ENCODE peak calls at places on chromosomes 16 and 17, in nine cellular contexts. C, F, T, K, A, L, M, U and N are unnamed samples.

GRCh38 chr17:28917465-28917864 is 14.6 kb upstream of the DHRS13 start:
- DNase-seq in T (no peak), F (no peak), L (no peak), U (no peak), C (no peak), K (no peak), M (no peak), A (no peak), N (no peak)

GRCh38 chr17:67068999-67069398 is 24.6 kb downstream of the CACNG1 start:
- DNase-seq in U (no peak), F (no peak), A (no peak), C (no peak), T (no peak), L (no peak), M (no peak), K (no peak), N (no peak)

GRCh38 chr16:12120982-12121652 is 144.6 kb downstream of the SNX29 start:
- DNase-seq in T (no peak), U (no peak), A (no peak), L (no peak), K (no peak), M (no peak), C (no peak), F (no peak), N (no peak)

GRCh38 chr16:4362476-4363250 is 9.0 kb upstream of the VASN start:
- DNase-seq in T (no peak), C (no peak), K (no peak), A (no peak), U (no peak), F (no peak), L (no peak), M (no peak), N (no peak)

GRCh38 chr17:56834380-56835258 is 668 bp downstream of the DGKE start:
- DNase-seq in A (peak), L (no peak), K (peak), U (no peak), C (no peak), F (peak), M (peak), T (no peak), N (no peak)

GRCh38 chr16:67393111-67393789 is at the start of gene TPPP3:
- DNase-seq in C (no peak), K (peak), A (peak), T (peak), U (peak), M (peak), L (no peak), F (peak), N (peak)

GRCh38 chr17:83121921-83122820 is 42.8 kb downstream of the METRNL start:
- DNase-seq in L (no peak), T (no peak), M (no peak), A (no peak), C (no peak), F (no peak), U (peak), K (no peak), N (no peak)

GRCh38 chr17:78427140-78427539 is 48.7 kb downstream of the PGS1 start:
- DNase-seq in M (no peak), F (no peak), K (no peak), C (no peak), U (no peak), T (no peak), A (no peak), L (no peak), N (no peak)

GRCh38 chr17:43359469-43360105 is 39.2 kb upstream of the ARL4D start:
- DNase-seq in K (no peak), M (no peak), U (no peak), C (no peak), T (no peak), L (no peak), F (no peak), A (no peak), N (no peak)

GRCh38 chr17:43309505-43310329 is 75.9 kb upstream of the RNU2-1 start:
- DNase-seq in A (no peak), F (peak), K (no peak), T (no peak), L (no peak), U (no peak), M (no peak), C (no peak), N (no peak)

GRCh38 chr17:64217249-64217652 is 45.8 kb downstream of the TEX2 start:
- DNase-seq in C (no peak), M (no peak), T (no peak), U (no peak), F (no peak), K (no peak), A (no peak), L (no peak), N (no peak)

GRCh38 chr17:64218066-64218465 is 45.0 kb downstream of the TEX2 start:
- DNase-seq in K (no peak), L (no peak), U (no peak), C (no peak), M (no peak), A (no peak), T (no peak), F (no peak), N (no peak)

GRCh38 chr17:64216030-64216384 is 47.1 kb downstream of the TEX2 start:
- DNase-seq in L (no peak), C (no peak), U (no peak), M (no peak), K (peak), T (peak), F (no peak), A (no peak), N (no peak)

GRCh38 chr17:64214950-64215349 is 48.1 kb downstream of the TEX2 start:
- DNase-seq in M (no peak), F (no peak), A (no peak), C (no peak), U (no peak), L (no peak), K (no peak), T (no peak), N (no peak)

DNA sequence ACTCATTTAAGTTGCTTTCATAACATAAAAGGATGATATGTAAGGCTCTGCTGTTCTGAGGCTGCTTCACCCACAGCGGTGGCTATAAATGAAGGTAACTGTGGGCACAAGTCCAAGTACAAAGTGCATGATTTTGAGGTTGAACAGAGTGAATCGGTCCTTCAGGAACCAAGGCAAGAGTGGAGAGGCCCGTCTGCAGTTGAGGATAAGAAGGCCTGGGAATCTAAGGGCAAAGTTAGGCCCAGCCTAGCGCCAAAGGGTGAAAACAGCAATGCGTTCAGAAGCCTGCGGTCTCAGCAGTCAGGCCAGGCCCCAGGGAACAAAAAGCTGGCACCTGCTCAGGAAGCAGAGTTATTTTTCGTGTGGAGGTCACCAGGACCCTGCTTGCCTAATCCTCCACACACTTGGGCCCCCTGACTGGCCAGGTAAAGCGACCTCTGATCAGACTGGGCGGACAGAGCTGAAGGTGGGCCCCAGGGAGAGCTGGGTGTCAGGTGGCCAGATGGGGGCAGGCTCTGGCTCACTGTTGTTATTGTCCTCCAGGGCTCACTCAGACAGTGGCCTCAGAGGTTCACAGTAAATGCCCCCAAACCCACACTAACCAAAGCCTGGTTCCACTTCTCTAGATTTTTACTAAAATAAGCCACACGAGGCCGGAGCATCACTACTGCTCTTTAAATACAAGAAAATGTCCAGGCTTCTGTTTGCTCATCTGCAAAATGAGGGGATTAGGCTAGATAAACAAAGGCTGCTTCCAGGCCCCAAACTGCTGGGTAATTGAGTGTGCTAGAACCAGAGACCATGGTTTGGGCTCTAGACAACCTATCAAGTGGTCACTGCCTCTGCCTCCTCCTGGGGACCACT is 46.4 kb downstream of the TEX2 start:
- DNase-seq in U (peak), K (peak), L (no peak), A (peak), F (no peak), T (no peak), M (peak), C (no peak), N (no peak)
- TF ChIP-seq CTCF in U (no peak), K (peak), L (peak), A (peak), F (no peak), T (peak), M (no peak), C (no peak), N (no peak)

GRCh38 chr17:58590377-58590776 is 75.9 kb upstream of the MTMR4 start:
- DNase-seq in C (no peak), U (no peak), T (no peak), K (no peak), F (no peak), A (no peak), M (no peak), L (no peak), N (no peak)

GRCh38 chr17:58591455-58591854 is 77.0 kb upstream of the MTMR4 start:
- DNase-seq in F (no peak), C (no peak), U (no peak), A (no peak), L (no peak), M (no peak), K (no peak), T (no peak), N (no peak)

GRCh38 chr17:58593121-58593520 is 78.7 kb upstream of the MTMR4 start:
- DNase-seq in L (no peak), A (no peak), T (no peak), F (no peak), M (no peak), C (no peak), K (no peak), U (no peak), N (no peak)

DNA sequence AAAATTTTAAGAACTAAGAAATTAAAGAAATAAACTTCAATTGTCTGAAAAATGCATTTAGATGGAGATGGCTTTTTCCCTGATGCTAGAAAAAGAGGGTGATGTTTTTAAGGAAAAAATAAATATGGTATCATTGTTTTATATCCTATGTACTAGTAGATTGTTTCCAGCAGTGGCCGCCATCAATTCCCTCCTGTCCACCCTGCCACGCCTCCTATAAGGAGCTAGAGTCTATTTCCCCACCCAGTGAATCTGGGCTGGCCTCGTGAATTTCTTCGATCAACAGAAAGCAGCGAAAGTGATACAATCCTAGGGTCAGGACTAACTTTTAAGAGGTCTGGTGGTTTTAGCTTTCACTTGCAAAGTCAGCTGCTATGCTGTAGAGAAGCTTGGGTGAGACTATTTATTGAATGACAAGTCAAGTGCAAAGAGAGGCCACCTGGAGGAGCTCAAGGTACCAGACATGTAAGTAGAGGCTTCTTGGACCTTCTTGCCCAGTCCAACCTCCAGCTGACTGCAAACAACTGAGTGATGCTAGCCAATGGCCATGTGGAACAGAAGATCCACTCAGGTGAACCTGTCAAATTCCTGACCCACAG is 80.9 kb upstream of the MTMR4 start:
- DNase-seq in T (no peak), L (no peak), F (no peak), U (no peak), K (no peak), C (no peak), A (no peak), M (no peak), N (no peak)
- TF ChIP-seq CTCF in T (no peak), L (no peak), F (no peak), U (no peak), K (no peak), C (no peak), A (no peak), M (no peak), N (no peak)

GRCh38 chr17:7035591-7036368 is at the start of gene SLC16A13:
- DNase-seq in K (peak), M (peak), C (peak), L (peak), F (peak), A (peak), U (peak), T (peak), N (peak)
- TF ChIP-seq CTCF in K (no peak), M (no peak), C (no peak), L (peak), F (no peak), A (no peak), U (no peak), T (no peak), N (no peak)

GRCh38 chr16:30641378-30641982 is 9.3 kb upstream of the PRR14 start:
- DNase-seq in U (no peak), F (no peak), T (no peak), M (no peak), K (no peak), L (no peak), C (no peak), A (no peak), N (no peak)

GRCh38 chr16:30636599-30636998 is 14.2 kb upstream of the PRR14 start:
- DNase-seq in A (no peak), L (no peak), K (no peak), M (no peak), T (no peak), C (no peak), U (no peak), F (no peak), N (no peak)

GRCh38 chr16:30633526-30633925 is 17.2 kb upstream of the PRR14 start:
- DNase-seq in K (no peak), U (no peak), M (no peak), T (no peak), C (no peak), F (no peak), L (no peak), A (no peak), N (no peak)

GRCh38 chr16:30637952-30638351 is 12.8 kb upstream of the PRR14 start:
- DNase-seq in K (peak), L (no peak), F (no peak), U (no peak), C (no peak), M (no peak), T (no peak), A (peak), N (no peak)
- TF ChIP-seq CTCF in K (peak), L (peak), F (no peak), U (no peak), C (peak), M (no peak), T (peak), A (peak), N (peak)

GRCh38 chr17:31604936-31605335 is 213.5 kb downstream of the RAB11FIP4 start:
- DNase-seq in M (no peak), A (no peak), K (no peak), L (no peak), U (no peak), T (no peak), F (no peak), C (no peak), N (no peak)
- TF ChIP-seq CTCF in M (no peak), A (no peak), K (no peak), L (no peak), U (no peak), T (no peak), F (no peak), C (no peak), N (no peak)